ENCODE peak calls at places on chromosomes 7 and 10, in ten cellular contexts. Y is lower lobe of right lung, J is PC-3, E is mucosa of descending colon, V is kidney epithelial cell, M is cardiac muscle cell, T is A549, H is mesendoderm, Z is GM12865, U is transverse colon. Q is an unnamed sample.

GRCh38 chr10:77297370-77297692 is 340.3 kb downstream of the KCNMA1 start:
- DNase-seq in Y (no peak), J (peak), E (no peak), V (no peak), M (peak), T (no peak), H (no peak), Z (no peak), U (no peak), Q (no peak)

GRCh38 chr10:34520084-34520483 is 295.0 kb downstream of the PARD3 start:
- DNase-seq in Y (no peak), J (peak), E (no peak), V (peak), M (no peak), T (no peak), H (no peak), Z (no peak), U (no peak), Q (no peak)

GRCh38 chr7:96614154-96614867 is 95.3 kb downstream of the SEM1 start:
- DNase-seq in Y (no peak), J (no peak), E (no peak), V (no peak), M (no peak), T (no peak), H (no peak), Z (peak), U (no peak), Q (no peak)

GRCh38 chr7:12373580-12374263 is 29.9 kb downstream of the VWDE start:
- DNase-seq in Y (no peak), J (no peak), E (no peak), V (no peak), M (peak), T (no peak), H (no peak), Z (no peak), U (no peak), Q (no peak)

GRCh38 chr10:94065344-94065743 is 71.6 kb downstream of the PLCE1 start:
- DNase-seq in Y (no peak), J (no peak), E (no peak), V (no peak), M (peak), T (no peak), H (no peak), Z (no peak), U (no peak), Q (no peak)

GRCh38 chr10:44125879-44126675 is 258.8 kb downstream of the CXCL12 start:
- DNase-seq in Y (no peak), J (no peak), E (no peak), V (peak), M (peak), T (no peak), H (no peak), Z (peak), U (no peak), Q (no peak)

GRCh38 chr10:13399236-13399635 is 51.1 kb upstream of the SEPHS1 start:
- DNase-seq in Y (no peak), J (peak), E (no peak), V (no peak), M (no peak), T (no peak), H (no peak), Z (no peak), U (no peak), Q (no peak)

GRCh38 chr7:23216021-23216420 is 30.6 kb upstream of the GPNMB start:
- DNase-seq in Y (peak), J (no peak), E (peak), V (no peak), M (no peak), T (no peak), H (no peak), Z (no peak), U (peak), Q (no peak)

GRCh38 chr7:128743112-128743772 is 4.1 kb downstream of the CALU start:
- DNase-seq in Y (no peak), J (no peak), E (no peak), V (no peak), M (peak), T (no peak), H (no peak), Z (no peak), U (no peak), Q (no peak)

GRCh38 chr7:150631866-150632864 is at the start of gene GIMAP6:
- DNase-seq in Y (no peak), J (no peak), E (peak), V (no peak), M (no peak), T (no peak), H (no peak), Z (peak), U (peak), Q (no peak)

GRCh38 chr7:150755473-150756099 is 18.4 kb downstream of the GIMAP5 start:
- DNase-seq in Y (no peak), J (no peak), E (no peak), V (no peak), M (peak), T (no peak), H (no peak), Z (peak), U (no peak), Q (no peak)

GRCh38 chr10:63720689-63721088 is 199.5 kb downstream of the REEP3 start:
- DNase-seq in Y (no peak), J (peak), E (no peak), V (no peak), M (peak), T (no peak), H (peak), Z (peak), U (no peak), Q (no peak)

GRCh38 chr7:84144480-84144879 is 50.1 kb downstream of the SEMA3A start:
- DNase-seq in Y (no peak), J (no peak), E (no peak), V (no peak), M (no peak), T (no peak), H (peak), Z (no peak), U (no peak), Q (peak)

GRCh38 chr7:72919256-72919775 is 5.6 kb upstream of the POM121 start:
- DNase-seq in Y (no peak), J (no peak), E (no peak), V (no peak), M (no peak), T (no peak), H (no peak), Z (no peak), U (no peak), Q (no peak)

GRCh38 chr10:48473704-48474103 is 131.2 kb downstream of the ARHGAP22 start:
- DNase-seq in Y (no peak), J (no peak), E (no peak), V (no peak), M (no peak), T (no peak), H (no peak), Z (no peak), U (no peak), Q (no peak)

GRCh38 chr10:132120734-132121510 is 55.2 kb downstream of the JAKMIP3 start:
- DNase-seq in Y (peak), J (no peak), E (no peak), V (no peak), M (no peak), T (no peak), H (no peak), Z (no peak), U (no peak), Q (no peak)

GRCh38 chr7:37315752-37316711 is 132.6 kb downstream of the ELMO1 start:
- DNase-seq in Y (peak), J (no peak), E (no peak), V (no peak), M (peak), T (no peak), H (no peak), Z (no peak), U (no peak), Q (no peak)

GRCh38 chr10:29630205-29631048 is 4.3 kb downstream of the SVIL start:
- DNase-seq in Y (no peak), J (peak), E (peak), V (no peak), M (no peak), T (no peak), H (no peak), Z (no peak), U (no peak), Q (no peak)

GRCh38 chr7:28709756-28710155 is 248.4 kb downstream of the TRIL start:
- DNase-seq in Y (no peak), J (no peak), E (no peak), V (no peak), M (no peak), T (no peak), H (no peak), Z (no peak), U (no peak), Q (no peak)

GRCh38 chr7:28732037-28732869 is 225.9 kb downstream of the TRIL start:
- DNase-seq in Y (no peak), J (peak), E (no peak), V (no peak), M (peak), T (no peak), H (peak), Z (no peak), U (no peak), Q (peak)

GRCh38 chr7:104980440-104980839 is 33.6 kb upstream of the KMT2E start:
- DNase-seq in Y (no peak), J (peak), E (no peak), V (no peak), M (no peak), T (no peak), H (no peak), Z (no peak), U (no peak), Q (no peak)

GRCh38 chr7:28999421-28999820 is 41.3 kb upstream of the TRIL start:
- DNase-seq in Y (no peak), J (no peak), E (no peak), V (no peak), M (no peak), T (no peak), H (no peak), Z (no peak), U (no peak), Q (no peak)

GRCh38 chr7:112781110-112781509 is 9.1 kb downstream of the TMEM168 start:
- DNase-seq in Y (no peak), J (no peak), E (no peak), V (no peak), M (no peak), T (no peak), H (no peak), Z (no peak), U (no peak), Q (no peak)

GRCh38 chr7:122302826-122303521 is 1.6 kb downstream of the FEZF1 start:
- DNase-seq in Y (no peak), J (no peak), E (no peak), V (no peak), M (no peak), T (no peak), H (no peak), Z (no peak), U (no peak), Q (no peak)
- H3K4me3 ChIP-seq in Y (no peak), J (no peak), E (no peak), V (no peak), M (no peak), T (no peak), H (no peak), Z (no peak), U (no peak), Q (peak)

DNA sequence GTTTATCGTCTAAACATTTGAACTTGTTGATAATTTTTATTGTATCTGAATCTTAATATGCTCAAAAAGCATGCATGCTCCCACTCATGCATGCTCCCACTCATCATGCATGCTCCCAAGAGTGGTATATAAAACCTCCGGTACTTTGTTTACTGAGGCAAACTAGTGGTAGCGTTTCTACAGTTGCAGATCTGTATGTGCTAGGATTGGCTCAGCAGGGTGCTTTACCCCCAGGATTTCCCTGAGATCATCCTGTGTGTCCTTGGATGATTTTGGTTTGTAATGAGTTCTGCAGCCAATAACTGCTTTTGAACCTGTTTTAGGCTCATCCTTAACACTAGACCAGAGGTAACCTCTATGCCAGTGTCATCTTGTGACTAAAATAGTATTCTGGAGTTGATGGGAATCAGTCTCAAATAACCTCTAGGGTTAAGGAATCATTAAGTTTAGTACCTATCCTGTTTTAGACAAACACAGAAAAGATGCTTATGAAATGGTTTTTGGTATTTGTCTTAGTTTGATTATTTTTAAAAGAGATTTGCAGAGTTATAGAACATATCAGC is 40.4 kb downstream of the PHTF2 start:
- DNase-seq in Y (no peak), J (no peak), E (no peak), V (no peak), M (no peak), T (no peak), H (peak), Z (no peak), U (no peak), Q (peak)
- H3K4me3 ChIP-seq in Y (no peak), J (no peak), E (no peak), V (no peak), M (no peak), T (no peak), H (no peak), Z (no peak), U (no peak), Q (no peak)

GRCh38 chr10:105183506-105183905 is 542.4 kb downstream of the SORCS3 start:
- DNase-seq in Y (no peak), J (no peak), E (no peak), V (no peak), M (no peak), T (no peak), H (no peak), Z (no peak), U (no peak), Q (no peak)

GRCh38 chr10:105185101-105185500 is 544.0 kb downstream of the SORCS3 start:
- DNase-seq in Y (no peak), J (no peak), E (no peak), V (no peak), M (no peak), T (no peak), H (no peak), Z (no peak), U (no peak), Q (no peak)

GRCh38 chr10:105189464-105189800 is 548.3 kb downstream of the SORCS3 start:
- DNase-seq in Y (no peak), J (no peak), E (no peak), V (peak), M (no peak), T (no peak), H (no peak), Z (no peak), U (no peak), Q (no peak)

GRCh38 chr10:105188737-105189463 is 547.8 kb downstream of the SORCS3 start:
- DNase-seq in Y (no peak), J (peak), E (no peak), V (peak), M (no peak), T (peak), H (peak), Z (no peak), U (no peak), Q (no peak)

GRCh38 chr10:105187243-105187642 is 546.2 kb downstream of the SORCS3 start:
- DNase-seq in Y (no peak), J (no peak), E (no peak), V (peak), M (no peak), T (no peak), H (no peak), Z (no peak), U (no peak), Q (no peak)
- H3K4me3 ChIP-seq in Y (no peak), J (no peak), E (no peak), V (no peak), M (no peak), T (no peak), H (no peak), Z (no peak), U (no peak), Q (no peak)

DNA sequence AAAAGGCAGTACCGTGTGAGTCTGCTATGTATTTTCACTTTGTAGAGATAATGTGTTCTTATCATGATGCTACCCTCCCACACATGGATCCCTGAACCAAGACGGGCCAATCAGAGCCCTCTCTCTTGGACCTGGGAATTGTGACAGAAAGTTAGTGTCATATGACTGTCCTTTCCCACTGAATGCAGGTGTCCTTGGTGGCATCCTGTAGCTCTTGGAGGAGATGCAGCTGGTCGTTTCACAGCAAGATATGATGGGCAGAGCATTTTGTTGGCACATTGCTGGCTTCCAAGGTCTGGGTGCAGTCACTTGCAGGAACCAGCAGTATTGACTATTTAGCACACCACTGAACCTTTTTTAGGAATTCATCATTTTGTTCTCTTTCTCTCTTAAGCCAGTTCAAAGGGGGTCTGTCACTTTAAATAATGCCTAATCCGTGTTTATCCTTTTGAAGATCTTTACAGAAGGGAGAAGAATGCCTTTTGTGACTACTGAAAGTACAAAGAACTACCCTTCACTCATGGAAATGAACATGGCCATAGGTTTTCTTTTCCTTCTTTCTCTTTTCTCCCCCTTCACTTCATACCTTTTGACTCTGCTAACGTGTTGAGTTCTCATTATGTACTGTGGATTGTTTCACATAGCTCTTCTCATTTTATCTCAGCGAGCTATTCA is 125.1 kb downstream of the PLXDC2 start:
- DNase-seq in Y (no peak), J (no peak), E (no peak), V (no peak), M (no peak), T (no peak), H (peak), Z (no peak), U (no peak), Q (no peak)
- H3K4me3 ChIP-seq in Y (no peak), J (no peak), E (no peak), V (no peak), M (no peak), T (no peak), H (no peak), Z (no peak), U (no peak), Q (no peak)

GRCh38 chr10:96720422-96721206 is at the start of gene PIK3AP1:
- DNase-seq in Y (peak), J (peak), E (peak), V (no peak), M (peak), T (peak), H (peak), Z (peak), U (peak), Q (peak)

GRCh38 chr10:96718304-96718990 is 1.9 kb downstream of the PIK3AP1 start:
- DNase-seq in Y (no peak), J (no peak), E (peak), V (no peak), M (no peak), T (no peak), H (no peak), Z (no peak), U (no peak), Q (no peak)

GRCh38 chr10:96719205-96719604 is 1.1 kb downstream of the PIK3AP1 start:
- DNase-seq in Y (no peak), J (no peak), E (no peak), V (no peak), M (no peak), T (no peak), H (peak), Z (no peak), U (no peak), Q (no peak)

GRCh38 chr10:96719850-96720421 is 378 bp downstream of the PIK3AP1 start:
- DNase-seq in Y (peak), J (peak), E (peak), V (no peak), M (peak), T (peak), H (peak), Z (peak), U (peak), Q (peak)

DNA sequence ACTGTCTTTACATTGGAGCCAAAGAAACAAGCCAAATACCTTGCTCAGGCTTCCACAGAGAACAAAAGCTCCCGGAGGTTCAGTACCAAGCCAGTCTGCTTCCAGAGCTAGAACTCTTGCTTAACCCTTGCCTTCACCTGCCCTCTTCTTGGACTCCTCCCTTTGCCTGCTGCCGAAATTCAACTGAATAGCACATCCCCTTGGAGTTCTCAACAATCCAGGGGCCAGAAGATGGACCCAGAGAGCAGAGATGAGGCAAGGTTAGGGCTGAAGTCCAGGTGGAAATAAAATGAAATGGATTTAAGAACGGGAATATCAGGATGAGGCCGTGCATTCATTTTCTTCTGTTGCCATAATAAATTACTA is 876 bp upstream of the PIK3AP1 start:
- DNase-seq in Y (no peak), J (no peak), E (no peak), V (no peak), M (no peak), T (no peak), H (peak), Z (no peak), U (no peak), Q (peak)
- H3K4me3 ChIP-seq in Y (peak), J (peak), E (no peak), V (no peak), M (no peak), T (no peak), H (no peak), Z (no peak), U (no peak), Q (peak)

GRCh38 chr7:107579881-107580715 is at the start of gene BCAP29:
- DNase-seq in Y (peak), J (peak), E (peak), V (no peak), M (peak), T (peak), H (peak), Z (peak), U (peak), Q (peak)

GRCh38 chr7:107580716-107581383 is 804 bp downstream of the BCAP29 start:
- DNase-seq in Y (no peak), J (no peak), E (no peak), V (no peak), M (no peak), T (no peak), H (no peak), Z (no peak), U (no peak), Q (no peak)

GRCh38 chr7:107579546-107579880 is 533 bp upstream of the BCAP29 start:
- DNase-seq in Y (no peak), J (no peak), E (no peak), V (no peak), M (no peak), T (peak), H (no peak), Z (no peak), U (no peak), Q (no peak)

GRCh38 chr7:107582906-107583305 is 2.9 kb downstream of the BCAP29 start:
- DNase-seq in Y (no peak), J (no peak), E (no peak), V (no peak), M (peak), T (no peak), H (no peak), Z (no peak), U (no peak), Q (no peak)

GRCh38 chr7:107581387-107582013 is 1.5 kb downstream of the BCAP29 start:
- DNase-seq in Y (no peak), J (peak), E (no peak), V (no peak), M (no peak), T (no peak), H (no peak), Z (no peak), U (no peak), Q (no peak)
- H3K4me3 ChIP-seq in Y (peak), J (peak), E (no peak), V (no peak), M (peak), T (peak), H (no peak), Z (peak), U (no peak), Q (no peak)

GRCh38 chr10:25016349-25017246 is at the start of gene THNSL1:
- DNase-seq in Y (peak), J (peak), E (peak), V (peak), M (peak), T (peak), H (peak), Z (peak), U (peak), Q (peak)

GRCh38 chr10:25017661-25018060 is 1.2 kb downstream of the THNSL1 start:
- DNase-seq in Y (no peak), J (no peak), E (no peak), V (no peak), M (no peak), T (no peak), H (no peak), Z (no peak), U (no peak), Q (no peak)

GRCh38 chr10:25015927-25016348 is at the start of gene ENKUR:
- DNase-seq in Y (peak), J (peak), E (peak), V (peak), M (peak), T (peak), H (peak), Z (peak), U (peak), Q (peak)

GRCh38 chr10:25018703-25019102 is 2.3 kb downstream of the THNSL1 start:
- DNase-seq in Y (no peak), J (no peak), E (no peak), V (no peak), M (no peak), T (no peak), H (no peak), Z (no peak), U (no peak), Q (no peak)

GRCh38 chr10:25017247-25017590 is 807 bp downstream of the THNSL1 start:
- DNase-seq in Y (no peak), J (peak), E (peak), V (no peak), M (peak), T (peak), H (no peak), Z (no peak), U (peak), Q (peak)
- H3K4me3 ChIP-seq in Y (peak), J (peak), E (peak), V (peak), M (peak), T (peak), H (peak), Z (peak), U (peak), Q (peak)

Q was measured in GM23338.